ENCODE peak calls at places on chromosomes 12 and 14, in four cellular contexts. I is K562, K is A549, V is IMR-90. F is an unnamed sample.

GRCh38 chr12:12616512-12617275 is 5.0 kb downstream of the CREBL2 start:
- DNase-seq in I (no peak), V (peak), K (no peak), F (no peak)

GRCh38 chr14:24387014-24387355 is 11.8 kb upstream of the NYNRIN start:
- DNase-seq in V (no peak), K (no peak), I (no peak), F (no peak)

GRCh38 chr14:85122690-85123089 is 407.3 kb upstream of the FLRT2 start:
- DNase-seq in I (no peak), V (peak), K (no peak), F (no peak)

GRCh38 chr12:19181666-19182426 is 52.3 kb downstream of the PLEKHA5 start:
- DNase-seq in I (no peak), K (no peak), V (no peak), F (no peak)

GRCh38 chr14:105473677-105474477 is 744 bp upstream of the CRIP2 start:
- DNase-seq in V (peak), K (peak), I (peak), F (peak)

GRCh38 chr14:93090826-93091583 is 24.7 kb downstream of the ITPK1 start:
- DNase-seq in V (no peak), I (no peak), K (no peak), F (no peak)

GRCh38 chr12:116597886-116598285 is 38.7 kb downstream of the MAP1LC3B2 start:
- DNase-seq in V (no peak), K (no peak), I (no peak), F (no peak)

GRCh38 chr14:97275276-97275675 is 478.1 kb downstream of the VRK1 start:
- DNase-seq in V (no peak), I (no peak), K (no peak), F (no peak)

GRCh38 chr14:86838363-86838762 is 1154.6 kb downstream of the GALC start:
- DNase-seq in I (no peak), V (no peak), K (no peak), F (no peak)

GRCh38 chr14:72666610-72667009 is 227.3 kb downstream of the DPF3 start:
- DNase-seq in I (no peak), V (peak), K (peak), F (no peak)

GRCh38 chr12:123761841-123762714 is at the start of gene DNAH10:
- DNase-seq in K (no peak), I (no peak), V (no peak), F (peak)

GRCh38 chr12:53719649-53720048 is 7.6 kb downstream of the CALCOCO1 start:
- DNase-seq in K (no peak), I (peak), V (no peak), F (no peak)

GRCh38 chr14:70753518-70753953 is 55.8 kb downstream of the MAP3K9 start:
- DNase-seq in K (peak), V (no peak), I (no peak), F (peak)

GRCh38 chr12:124466200-124467128 is 100.9 kb downstream of the NCOR2 start:
- DNase-seq in I (no peak), V (peak), K (no peak), F (no peak)

GRCh38 chr12:129877383-129877782 is 26.4 kb downstream of the TMEM132D start:
- DNase-seq in V (no peak), I (no peak), K (no peak), F (no peak)

GRCh38 chr12:21694660-21695059 is 37.0 kb upstream of the LDHB start:
- DNase-seq in V (no peak), I (no peak), K (no peak), F (no peak)

GRCh38 chr12:21695896-21696295 is 38.3 kb upstream of the LDHB start:
- DNase-seq in V (no peak), I (no peak), K (no peak), F (no peak)

GRCh38 chr12:21696603-21697002 is 39.0 kb upstream of the LDHB start:
- DNase-seq in K (no peak), I (no peak), V (no peak), F (no peak)

GRCh38 chr12:21699851-21700250 is 42.2 kb upstream of the LDHB start:
- DNase-seq in K (no peak), V (no peak), I (no peak), F (no peak)

DNA sequence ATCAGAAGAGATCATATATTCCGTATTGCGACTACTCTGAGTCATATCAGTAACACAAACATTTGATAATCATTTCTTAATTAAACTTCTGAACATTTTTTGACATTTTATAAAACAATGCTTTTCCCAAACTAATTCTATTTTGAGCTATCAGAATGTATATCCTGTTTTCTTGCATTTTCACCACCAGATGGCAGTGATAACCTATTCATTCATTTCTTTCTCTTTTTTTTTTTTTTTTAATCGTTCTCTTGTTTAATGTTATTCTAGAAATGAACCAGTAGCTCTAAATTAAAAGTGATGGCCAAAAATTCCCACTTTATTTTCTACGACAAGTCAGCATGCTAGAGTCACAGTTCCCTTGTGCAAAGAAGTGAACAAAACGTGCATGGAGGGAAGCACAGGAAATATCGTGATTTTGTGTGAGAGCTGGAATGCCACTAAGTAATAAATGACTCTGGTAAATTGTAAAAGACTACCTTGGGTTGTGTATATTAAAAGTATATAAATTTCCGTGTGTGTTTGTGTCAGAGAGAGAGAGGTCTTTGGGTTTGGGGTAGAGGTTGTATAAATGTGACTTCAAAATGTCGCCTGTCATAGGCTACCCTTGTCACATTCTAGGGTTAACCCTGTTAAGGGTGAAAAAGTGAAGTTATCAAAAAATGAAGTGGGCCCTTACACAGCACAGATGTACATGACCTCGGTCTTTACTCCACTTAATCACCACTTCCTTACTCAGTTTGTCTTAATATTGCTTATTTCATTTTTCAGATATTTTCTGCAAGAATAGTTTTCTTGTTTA is 40.4 kb upstream of the LDHB start:
- DNase-seq in V (peak), K (no peak), I (peak), F (peak)
- H3K4me2 ChIP-seq in V (peak), K (peak), I (no peak), F (no peak)

GRCh38 chr12:105057174-105057573 is 27.1 kb downstream of the ALDH1L2 start:
- DNase-seq in I (no peak), K (no peak), V (no peak), F (no peak)

GRCh38 chr12:105064564-105065222 is 19.6 kb downstream of the ALDH1L2 start:
- DNase-seq in V (no peak), I (no peak), K (no peak), F (no peak)

GRCh38 chr12:105060715-105061378 is 23.4 kb downstream of the ALDH1L2 start:
- DNase-seq in K (no peak), V (no peak), I (no peak), F (peak)
- TF ChIP-seq USF2 in K (no peak), V (no peak), I (no peak), F (no peak)

GRCh38 chr12:57005980-57006808 is at the start of gene ZBTB39:
- DNase-seq in K (peak), V (peak), I (peak), F (peak)
- H3K4me2 ChIP-seq in K (peak), V (peak), I (peak), F (peak)

GRCh38 chr12:86600664-86601231 is 344.6 kb upstream of the MGAT4C start:
- DNase-seq in K (no peak), V (no peak), I (no peak), F (no peak)

GRCh38 chr12:86597431-86597830 is 341.2 kb upstream of the MGAT4C start:
- DNase-seq in K (no peak), V (no peak), I (no peak), F (no peak)

DNA sequence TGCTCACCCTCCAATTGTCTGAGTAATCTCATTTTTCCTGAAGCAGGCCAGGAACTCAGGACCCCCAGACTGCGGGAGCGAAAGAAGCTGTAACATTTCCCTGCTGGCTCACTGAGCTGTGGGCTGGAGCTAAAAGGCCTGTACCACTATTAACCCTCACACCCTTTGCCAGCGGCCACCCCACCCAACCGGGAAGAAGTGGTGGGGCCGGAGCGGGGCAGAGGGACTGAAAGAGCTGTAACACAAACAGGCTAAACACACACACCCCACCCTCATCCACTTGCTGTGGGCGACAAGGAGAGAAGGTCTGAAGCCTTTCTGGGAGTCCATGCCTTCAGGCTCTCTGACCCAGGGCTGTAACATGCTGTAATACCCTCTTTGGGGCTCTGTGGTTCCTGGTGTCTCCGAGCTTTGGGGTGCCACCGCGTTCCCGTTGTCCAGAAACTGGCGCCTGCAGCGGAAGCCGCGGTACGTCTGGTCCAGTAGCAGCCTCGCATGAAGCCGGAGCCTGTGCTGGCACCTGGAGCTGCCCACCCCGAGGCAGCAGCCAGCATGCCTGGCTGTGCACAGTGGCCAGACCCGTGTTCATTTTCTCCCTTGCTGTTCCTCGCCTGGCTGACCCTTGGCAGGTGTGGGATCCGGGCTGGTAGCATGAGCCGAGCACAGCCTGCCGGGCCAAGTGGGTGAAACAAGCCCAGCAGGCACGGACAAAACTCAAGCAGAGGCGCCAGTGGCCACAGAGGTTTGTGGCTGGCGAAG is 345.5 kb upstream of the MGAT4C start:
- DNase-seq in I (no peak), K (no peak), V (no peak), F (no peak)
- TF ChIP-seq USF2 in I (no peak), K (no peak), V (no peak), F (no peak)

GRCh38 chr14:100080206-100080605 is 15.0 kb downstream of the EVL start:
- DNase-seq in V (no peak), I (no peak), K (no peak), F (no peak)

GRCh38 chr14:100077441-100077840 is 12.2 kb downstream of the EVL start:
- DNase-seq in I (no peak), K (no peak), V (no peak), F (no peak)

GRCh38 chr14:100078216-100078780 is 13.1 kb downstream of the EVL start:
- DNase-seq in I (no peak), V (no peak), K (no peak), F (no peak)

GRCh38 chr14:100078997-100079561 is 13.9 kb downstream of the EVL start:
- DNase-seq in V (peak), I (peak), K (no peak), F (no peak)

DNA sequence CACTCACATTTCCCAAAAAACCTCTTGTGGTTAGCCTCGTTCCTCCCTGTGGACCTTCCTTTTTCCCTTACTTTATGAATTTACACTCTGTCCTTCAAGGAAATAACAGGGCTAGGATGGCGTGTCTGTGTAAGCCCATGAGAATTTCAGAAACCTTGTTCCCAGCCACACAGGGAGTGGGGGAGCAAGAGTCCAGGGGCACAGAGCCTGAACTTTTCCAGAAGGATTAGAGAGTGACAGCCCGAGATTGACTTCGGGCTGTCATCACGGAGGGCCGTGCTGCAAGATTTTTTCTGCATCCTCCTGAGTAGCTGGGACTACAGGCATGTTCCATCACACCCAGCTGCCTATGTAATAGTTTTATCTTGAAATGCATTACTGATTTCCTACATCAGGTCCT is 14.4 kb downstream of the EVL start:
- DNase-seq in V (no peak), K (no peak), I (no peak), F (no peak)
- H3K4me2 ChIP-seq in V (no peak), K (no peak), I (peak), F (no peak)

GRCh38 chr14:91330111-91330696 is 85.7 kb upstream of the GPR68 start:
- DNase-seq in I (no peak), K (no peak), V (no peak), F (no peak)

GRCh38 chr14:91330846-91331245 is 86.3 kb upstream of the GPR68 start:
- DNase-seq in K (no peak), I (no peak), V (no peak), F (no peak)

GRCh38 chr14:91331761-91332447 is 85.7 kb downstream of the CCDC88C start:
- DNase-seq in K (no peak), V (no peak), I (no peak), F (no peak)

GRCh38 chr14:91333640-91334039 is 84.0 kb downstream of the CCDC88C start:
- DNase-seq in V (no peak), I (no peak), K (no peak), F (no peak)

DNA sequence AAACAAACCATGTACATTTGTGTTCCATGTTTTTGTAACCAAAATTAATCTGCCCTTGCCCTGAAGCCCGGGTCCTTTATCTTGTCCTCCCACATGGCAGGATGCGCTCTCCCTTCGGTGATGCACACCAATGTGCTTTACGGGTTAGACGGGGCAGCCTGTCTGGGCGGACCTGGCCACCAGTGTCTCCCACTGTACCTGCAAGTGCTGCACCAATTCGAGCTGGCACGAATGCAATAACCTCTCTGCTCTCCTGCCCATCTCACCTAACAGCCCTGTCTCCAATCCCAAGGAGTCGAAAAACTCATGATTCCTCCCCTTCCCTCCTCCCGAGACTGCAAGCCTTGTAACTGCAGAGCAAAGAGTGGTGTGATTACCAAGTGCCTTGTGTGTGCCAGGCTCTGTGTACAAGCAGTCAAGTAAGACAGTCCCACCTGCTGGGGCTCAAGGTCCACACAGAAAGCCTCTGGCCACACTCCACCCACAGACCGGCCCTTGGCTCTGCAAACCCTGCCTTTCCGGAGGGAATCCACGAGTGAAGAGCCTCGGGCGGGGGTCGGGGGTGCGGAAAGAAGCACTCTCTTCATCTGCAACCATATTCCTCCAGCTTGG is 85.1 kb downstream of the CCDC88C start:
- DNase-seq in V (no peak), K (no peak), I (no peak), F (peak)
- TF ChIP-seq USF2 in V (no peak), K (no peak), I (no peak), F (no peak)

DNA sequence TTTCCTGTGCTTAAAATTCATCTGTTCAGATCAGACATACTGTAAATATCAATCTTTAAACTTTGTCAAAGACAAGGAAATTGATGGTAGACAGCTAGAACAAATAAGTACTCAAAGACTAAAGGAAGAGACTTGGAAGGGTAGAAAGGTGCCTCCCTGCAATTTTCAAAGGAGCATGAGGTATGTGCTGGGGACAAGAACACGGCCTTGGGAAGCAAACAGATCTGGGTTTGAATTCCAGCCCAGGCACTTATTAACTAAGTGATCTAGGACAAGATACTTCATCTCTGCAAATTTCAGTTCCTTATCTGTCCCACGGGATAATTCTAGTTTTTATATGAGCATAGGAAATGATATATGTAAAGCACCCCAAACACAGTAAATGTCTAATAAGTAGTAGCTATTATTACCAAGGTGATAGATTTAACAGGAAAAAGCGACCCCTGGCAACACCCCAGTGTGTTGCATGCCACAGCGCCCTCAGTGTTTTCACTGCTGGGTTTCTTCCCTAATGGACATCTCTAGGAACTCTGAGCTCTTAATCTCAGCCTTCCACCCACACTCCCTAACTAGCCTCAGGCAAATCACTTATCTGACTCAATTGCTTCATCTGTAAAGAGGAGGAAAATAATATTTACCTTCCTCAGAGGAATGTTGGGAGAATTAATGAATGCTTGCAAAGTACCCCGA is 44.7 kb upstream of the BMP4 start:
- DNase-seq in I (no peak), V (no peak), K (no peak), F (peak)
- H3K4me2 ChIP-seq in I (no peak), V (no peak), K (peak), F (peak)

F was measured in HepG2.